ENCODE peak calls at places on chromosomes 2 and 18, in four cellular contexts. I is hepatocyte, U is upper lobe of left lung, M is WTC11. P is an unnamed sample.

GRCh38 chr2:162245737-162246136 is 2.5 kb upstream of the FAP start:
- DNase-seq in I (peak; percentile 31), U (no peak), M (no peak), P (no peak)

GRCh38 chr2:228703099-228703498 is 521.6 kb upstream of the SPHKAP start:
- DNase-seq in I (no peak), U (no peak), M (no peak), P (no peak)

GRCh38 chr2:67456441-67456840 is 59.3 kb downstream of the ETAA1 start:
- DNase-seq in I (no peak), U (no peak), M (no peak), P (no peak)

GRCh38 chr2:33276868-33277503 is 199.5 kb upstream of the RASGRP3 start:
- DNase-seq in I (no peak), U (no peak), M (no peak), P (no peak)

GRCh38 chr2:170567427-170567826 is 147.7 kb upstream of the SP5 start:
- DNase-seq in I (no peak), U (no peak), M (no peak), P (no peak)

GRCh38 chr18:40415821-40416220 is 1539.2 kb upstream of the PIK3C3 start:
- DNase-seq in I (no peak), U (no peak), M (no peak), P (no peak)

GRCh38 chr2:230958803-230959756 is 34.0 kb upstream of the GPR55 start:
- DNase-seq in I (no peak), U (no peak), M (no peak), P (no peak)

GRCh38 chr2:130373808-130374365 is 18.0 kb downstream of the PTPN18 start:
- DNase-seq in I (no peak), U (no peak), M (no peak), P (no peak)

GRCh38 chr2:181904022-181904632 is 12.6 kb downstream of the ITPRID2 start:
- DNase-seq in I (peak; percentile 45), U (no peak), M (no peak), P (no peak)

GRCh38 chr18:48323151-48323550 is 86.0 kb downstream of the ZBTB7C start:
- DNase-seq in I (no peak), U (no peak), M (no peak), P (no peak)

GRCh38 chr2:7819860-7820259 is 862.0 kb upstream of the ID2 start:
- DNase-seq in I (peak; percentile 49), U (no peak), M (no peak), P (no peak)

GRCh38 chr2:44351088-44351487 is 10.2 kb downstream of the PREPL start:
- DNase-seq in I (no peak), U (no peak), M (no peak), P (no peak)

GRCh38 chr2:147464737-147465437 is 379.9 kb upstream of the ACVR2A start:
- DNase-seq in I (peak; percentile 39), U (no peak), M (no peak), P (no peak)

GRCh38 chr2:177241771-177242135 is 22.8 kb downstream of the NFE2L2 start:
- DNase-seq in I (no peak), U (no peak), M (no peak), P (no peak)

GRCh38 chr2:75277111-75277510 is 77.8 kb upstream of the TACR1 start:
- DNase-seq in I (no peak), U (no peak), M (no peak), P (no peak)

GRCh38 chr2:6865346-6866238 is at the start of gene CMPK2:
- DNase-seq in I (peak; percentile 79), U (peak; percentile 94), M (peak; percentile 36), P (peak; percentile 73)

GRCh38 chr2:59000796-59001195 is 759.7 kb upstream of the FANCL start:
- DNase-seq in I (no peak), U (no peak), M (no peak), P (no peak)

GRCh38 chr2:85994421-85994777 is 105.6 kb upstream of the ST3GAL5 start:
- DNase-seq in I (no peak), U (no peak), M (no peak), P (no peak)

GRCh38 chr2:70083344-70084156 is 3.7 kb upstream of the PCBP1 start:
- DNase-seq in I (peak; percentile 71), U (no peak), M (no peak), P (no peak)

GRCh38 chr2:236163483-236164200 is 4.5 kb downstream of the GBX2 start:
- DNase-seq in I (no peak), U (peak; percentile 77), M (peak; percentile 41), P (no peak)

GRCh38 chr2:123514808-123515207 is 510.3 kb upstream of the CNTNAP5 start:
- DNase-seq in I (no peak), U (no peak), M (no peak), P (no peak)

GRCh38 chr2:212940816-212941215 is 210.6 kb downstream of the IKZF2 start:
- DNase-seq in I (peak; percentile 30), U (no peak), M (peak; percentile 24), P (peak; percentile 40)

GRCh38 chr2:170505631-170506270 is 209.4 kb upstream of the SP5 start:
- DNase-seq in I (peak; percentile 68), U (no peak), M (no peak), P (no peak)

GRCh38 chr2:67255933-67256615 is 141.1 kb upstream of the ETAA1 start:
- DNase-seq in I (no peak), U (no peak), M (no peak), P (no peak)

GRCh38 chr2:223101340-223102039 is 49.5 kb downstream of the KCNE4 start:
- DNase-seq in I (peak; percentile 54), U (no peak), M (peak; percentile 66), P (no peak)

GRCh38 chr2:71282493-71282892 is 49.1 kb upstream of the ZNF638 start:
- DNase-seq in I (no peak), U (no peak), M (no peak), P (no peak)

GRCh38 chr2:202965810-202966454 is 48.7 kb upstream of the NBEAL1 start:
- DNase-seq in I (peak; percentile 40), U (no peak), M (no peak), P (no peak)

GRCh38 chr2:147204102-147204501 is 640.7 kb upstream of the ACVR2A start:
- DNase-seq in I (no peak), U (no peak), M (no peak), P (no peak)

GRCh38 chr2:84849271-84849952 is 31.5 kb downstream of the TRABD2A start:
- DNase-seq in I (no peak), U (no peak), M (no peak), P (no peak)

GRCh38 chr2:105339414-105339813 is 2.1 kb downstream of the C2orf49 start:
- DNase-seq in I (no peak), U (no peak), M (no peak), P (no peak)

GRCh38 chr2:199973703-199974102 is 18.3 kb downstream of the MAIP1 start:
- DNase-seq in I (peak; percentile 41), U (no peak), M (no peak), P (no peak)

GRCh38 chr2:240455719-240456606 is 20.5 kb downstream of the GPC1 start:
- DNase-seq in I (peak; percentile 44), U (peak; percentile 89), M (peak; percentile 56), P (no peak)

GRCh38 chr2:108377815-108378630 is at the start of gene SULT1C4:
- DNase-seq in I (peak; percentile 90), U (peak; percentile 23), M (peak; percentile 49), P (peak; percentile 78)

GRCh38 chr18:7743256-7743655 is 176.1 kb downstream of the PTPRM start:
- DNase-seq in I (no peak), U (no peak), M (no peak), P (no peak)
- TF ChIP-seq CTCF in I (no peak), U (no peak), M (no peak), P (no peak)

GRCh38 chr2:216074380-216074779 is 7.2 kb downstream of the PECR start:
- DNase-seq in I (no peak), U (no peak), M (no peak), P (no peak)
- TF ChIP-seq CTCF in I (no peak), U (no peak), M (no peak), P (no peak)

GRCh38 chr2:189142893-189143759 is 36.4 kb downstream of the COL5A2 start:
- DNase-seq in I (peak; percentile 58), U (no peak), M (peak; percentile 50), P (no peak)
- TF ChIP-seq CTCF in I (peak; percentile 70), U (peak; percentile 58), M (peak; percentile 66), P (peak; percentile 22)

GRCh38 chr2:73290049-73290839 is 3.1 kb downstream of the EGR4 start:
- DNase-seq in I (peak; percentile 44), U (no peak), M (peak; percentile 61), P (no peak)
- TF ChIP-seq CTCF in I (peak; percentile 45), U (no peak), M (no peak), P (no peak)

GRCh38 chr2:28956415-28956826 is 24.7 kb upstream of the TOGARAM2 start:
- DNase-seq in I (peak; percentile 54), U (no peak), M (peak; percentile 69), P (no peak)

GRCh38 chr2:28960401-28960800 is 20.7 kb upstream of the TOGARAM2 start:
- DNase-seq in I (no peak), U (no peak), M (no peak), P (no peak)

GRCh38 chr2:28955492-28955891 is 25.6 kb upstream of the TOGARAM2 start:
- DNase-seq in I (no peak), U (no peak), M (no peak), P (no peak)

GRCh38 chr2:28958689-28959088 is 22.4 kb upstream of the TOGARAM2 start:
- DNase-seq in I (peak; percentile 85), U (no peak), M (peak; percentile 58), P (no peak)

GRCh38 chr2:28956890-28957289 is 24.2 kb upstream of the TOGARAM2 start:
- DNase-seq in I (no peak), U (no peak), M (peak; percentile 33), P (no peak)
- TF ChIP-seq CTCF in I (peak; percentile 39), U (no peak), M (peak; percentile 21), P (no peak)

DNA sequence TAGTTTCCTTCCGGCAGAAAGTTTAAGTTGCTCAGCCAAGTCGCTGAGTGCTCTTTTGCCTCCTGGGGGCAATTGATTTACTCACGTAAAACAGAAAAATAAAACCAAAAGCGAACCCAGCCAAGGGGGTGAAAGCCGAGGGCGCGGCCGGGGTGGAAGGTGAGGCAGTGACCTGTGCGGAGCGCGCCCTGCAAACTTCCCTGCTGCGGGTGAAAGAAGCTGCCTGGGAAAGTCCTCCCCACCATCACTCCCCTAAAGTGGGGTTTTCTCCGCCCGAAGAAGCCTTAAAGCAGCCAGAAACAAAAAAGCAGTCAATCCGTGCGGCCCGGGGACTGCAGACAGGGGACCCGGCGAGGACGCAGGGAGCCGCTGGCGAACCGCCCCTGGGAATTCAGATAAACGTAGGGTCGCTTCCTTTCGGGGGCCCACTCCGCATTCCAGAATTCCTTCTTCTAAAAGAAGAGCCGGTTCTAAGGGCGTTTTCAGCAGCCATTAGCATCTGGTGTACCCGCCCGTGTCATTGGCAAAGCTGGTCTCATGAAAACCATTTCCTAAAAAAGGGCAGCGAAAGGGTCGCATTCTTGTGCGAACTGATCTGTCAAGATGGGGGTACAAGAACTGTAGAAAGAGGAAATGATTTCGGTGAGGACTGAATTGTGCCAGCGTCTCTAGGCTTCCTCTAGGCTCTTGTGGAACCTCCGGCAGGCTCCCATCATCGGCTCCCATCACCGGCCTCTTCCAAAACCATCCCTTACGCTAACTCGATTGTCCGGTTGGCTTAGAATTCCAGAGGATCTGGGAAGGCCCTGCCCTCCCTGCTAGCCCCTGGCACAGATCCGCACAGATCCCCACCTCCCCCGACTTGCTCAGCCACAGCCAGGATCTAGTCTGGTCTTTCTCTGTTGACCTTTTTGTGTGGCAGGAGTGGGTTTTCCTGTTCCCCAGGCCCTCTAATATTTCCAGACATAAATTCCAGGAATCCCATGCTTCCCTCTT is 1.1 kb downstream of the RAB31 start:
- DNase-seq in I (peak; percentile 19), U (no peak), M (peak; percentile 32), P (no peak)
- TF ChIP-seq CTCF in I (no peak), U (no peak), M (no peak), P (no peak)